ENCODE peak calls at places on chromosomes 4 and X, in four cellular contexts. One of them, this sample, is unnamed.

GRCh38 chrX:138945219-138945618 is 233.7 kb upstream of the FGF13 start:
- DNase-seq in K562: peak
- DNase-seq in GM12878: no peak
- DNase-seq in HepG2: no peak
- DNase-seq in this sample: no peak

GRCh38 chrX:39605183-39605582 is 492.6 kb downstream of the BCOR start:
- DNase-seq in K562: no peak
- DNase-seq in GM12878: no peak
- DNase-seq in HepG2: no peak
- DNase-seq in this sample: peak

GRCh38 chrX:125953769-125954168 is 212.3 kb downstream of the DCAF12L2 start:
- DNase-seq in K562: no peak
- DNase-seq in GM12878: no peak
- DNase-seq in HepG2: no peak
- DNase-seq in this sample: no peak

GRCh38 chr4:8090312-8090711 is 68.3 kb downstream of the ABLIM2 start:
- DNase-seq in K562: no peak
- DNase-seq in GM12878: no peak
- DNase-seq in HepG2: no peak
- DNase-seq in this sample: no peak

GRCh38 chr4:101125045-101125713 is 222.1 kb downstream of the PPP3CA start:
- DNase-seq in K562: no peak
- DNase-seq in GM12878: no peak
- DNase-seq in HepG2: no peak
- DNase-seq in this sample: no peak

GRCh38 chr4:13432453-13432852 is 51.7 kb downstream of the RAB28 start:
- DNase-seq in K562: no peak
- DNase-seq in GM12878: no peak
- DNase-seq in HepG2: no peak
- DNase-seq in this sample: no peak

GRCh38 chrX:148043456-148043855 is 62.3 kb downstream of the FMR1NB start:
- DNase-seq in K562: no peak
- DNase-seq in GM12878: no peak
- DNase-seq in HepG2: no peak
- DNase-seq in this sample: no peak

GRCh38 chr4:85968945-85969830 is 390.7 kb downstream of the MAPK10 start:
- DNase-seq in K562: peak
- DNase-seq in GM12878: no peak
- DNase-seq in HepG2: peak
- DNase-seq in this sample: peak

GRCh38 chrX:20362268-20363002 is 95.7 kb upstream of the RPS6KA3 start:
- DNase-seq in K562: peak
- DNase-seq in GM12878: no peak
- DNase-seq in HepG2: peak
- DNase-seq in this sample: no peak

GRCh38 chrX:10821293-10821692 is 200.9 kb upstream of the MID1 start:
- DNase-seq in K562: no peak
- DNase-seq in GM12878: peak
- DNase-seq in HepG2: no peak
- DNase-seq in this sample: no peak

GRCh38 chrX:10819973-10820372 is 199.6 kb upstream of the MID1 start:
- DNase-seq in K562: peak
- DNase-seq in GM12878: no peak
- DNase-seq in HepG2: no peak
- DNase-seq in this sample: peak

GRCh38 chrX:10813761-10814160 is 193.4 kb upstream of the MID1 start:
- DNase-seq in K562: no peak
- DNase-seq in GM12878: no peak
- DNase-seq in HepG2: no peak
- DNase-seq in this sample: no peak

GRCh38 chrX:10818651-10819050 is 198.3 kb upstream of the MID1 start:
- DNase-seq in K562: no peak
- DNase-seq in GM12878: no peak
- DNase-seq in HepG2: no peak
- DNase-seq in this sample: no peak
- TF ChIP-seq NFIC in K562: no peak
- TF ChIP-seq NFIC in GM12878: no peak
- TF ChIP-seq NFIC in HepG2: no peak
- TF ChIP-seq NFIC in this sample: no peak

GRCh38 chrX:1170243-1170642 is 42.2 kb downstream of the CRLF2 start:
- DNase-seq in K562: no peak
- DNase-seq in GM12878: no peak
- DNase-seq in HepG2: no peak
- DNase-seq in this sample: no peak
- TF ChIP-seq NFIC in K562: no peak
- TF ChIP-seq NFIC in GM12878: no peak
- TF ChIP-seq NFIC in HepG2: no peak
- TF ChIP-seq NFIC in this sample: no peak

DNA sequence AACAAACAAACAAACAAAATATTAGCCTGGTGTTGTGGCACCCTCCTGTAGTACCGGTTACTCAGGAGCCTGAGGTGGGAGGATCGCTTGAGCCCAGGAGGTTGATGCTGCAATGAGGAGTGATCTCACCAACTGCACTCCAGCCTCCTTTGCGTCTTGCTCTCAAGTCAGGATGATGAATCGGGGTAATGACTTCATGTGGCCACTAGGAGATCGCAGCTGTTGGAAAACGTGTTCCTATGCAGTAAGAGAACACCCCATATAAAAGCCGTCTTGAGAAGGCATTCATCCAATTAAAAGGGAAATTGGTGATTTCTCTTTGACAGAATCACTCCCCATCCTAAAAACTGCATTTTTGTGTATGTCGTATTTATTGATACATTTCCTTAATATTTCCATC is 6.9 kb downstream of the CCNB3 start:
- DNase-seq in K562: no peak
- DNase-seq in GM12878: no peak
- DNase-seq in HepG2: no peak
- DNase-seq in this sample: no peak
- TF ChIP-seq NFIC in K562: no peak
- TF ChIP-seq NFIC in GM12878: no peak
- TF ChIP-seq NFIC in HepG2: no peak
- TF ChIP-seq NFIC in this sample: no peak

GRCh38 chrX:131068945-131069719 is 11.0 kb downstream of the ARHGAP36 start:
- DNase-seq in K562: peak
- DNase-seq in GM12878: no peak
- DNase-seq in HepG2: peak
- DNase-seq in this sample: peak
- TF ChIP-seq NFIC in K562: no peak
- TF ChIP-seq NFIC in GM12878: no peak
- TF ChIP-seq NFIC in HepG2: no peak
- TF ChIP-seq NFIC in this sample: no peak

This sample was measured in SK-N-SH.